ENCODE peak calls at places on chromosomes 5 and 9, in eight cellular contexts. G, D, X, F, V, H, M and N are unnamed samples.

GRCh38 chr9:133825555-133826198 is 87.5 kb upstream of the SARDH start:
- DNase-seq in G (no peak), D (no peak), X (no peak), F (no peak), V (no peak), H (no peak), M (no peak), N (no peak)

GRCh38 chr5:1521671-1522600 is 1.8 kb downstream of the LPCAT1 start:
- DNase-seq in G (no peak), D (no peak), X (peak), F (peak), V (peak), H (no peak), M (no peak), N (no peak)

GRCh38 chr5:112210430-112211005 is 208.6 kb downstream of the EPB41L4A start:
- DNase-seq in G (peak), D (no peak), X (peak), F (peak), V (peak), H (no peak), M (no peak), N (peak)

GRCh38 chr5:91028518-91028956 is 354.6 kb downstream of the ARRDC3 start:
- DNase-seq in G (no peak), D (no peak), X (no peak), F (no peak), V (peak), H (no peak), M (no peak), N (no peak)

GRCh38 chr9:32394381-32395049 is 10.1 kb downstream of the ACO1 start:
- DNase-seq in G (no peak), D (no peak), X (peak), F (no peak), V (no peak), H (no peak), M (no peak), N (peak)

GRCh38 chr5:123659495-123659894 is 147.5 kb downstream of the CSNK1G3 start:
- DNase-seq in G (no peak), D (no peak), X (no peak), F (no peak), V (no peak), H (no peak), M (no peak), N (peak)

GRCh38 chr9:129489838-129490582 is 130.9 kb downstream of the C9orf50 start:
- DNase-seq in G (no peak), D (peak), X (peak), F (no peak), V (no peak), H (peak), M (no peak), N (no peak)

GRCh38 chr5:83711982-83712601 is 8.6 kb downstream of the HAPLN1 start:
- DNase-seq in G (peak), D (no peak), X (peak), F (peak), V (peak), H (no peak), M (no peak), N (peak)

GRCh38 chr5:35319231-35320002 is 89.1 kb upstream of the PRLR start:
- DNase-seq in G (peak), D (no peak), X (peak), F (peak), V (peak), H (no peak), M (peak), N (no peak)

GRCh38 chr9:96567203-96567700 is 52.4 kb downstream of the CDC14B start:
- DNase-seq in G (no peak), D (no peak), X (peak), F (no peak), V (no peak), H (no peak), M (no peak), N (no peak)

GRCh38 chr5:56616454-56617160 is 198.7 kb upstream of the MAP3K1 start:
- DNase-seq in G (no peak), D (no peak), X (no peak), F (no peak), V (no peak), H (no peak), M (no peak), N (no peak)

GRCh38 chr5:64341340-64341739 is 164.5 kb upstream of the RGS7BP start:
- DNase-seq in G (no peak), D (no peak), X (no peak), F (no peak), V (no peak), H (no peak), M (no peak), N (no peak)